ENCODE peak calls at places on chromosome 12, in six cellular contexts. V, K, X, C, L and A are unnamed samples. For H3K4me1, the result is how much of the 10 kb centered on the place peaks cover.

GRCh38 chr12:120370343-120371243 is 1.6 kb upstream of the MSI1 start:
- DNase-seq in V (no peak), K (no peak), X (no peak), C (no peak), L (no peak), A (no peak)

GRCh38 chr12:30882706-30883105 is 43.8 kb upstream of the TSPAN11 start:
- DNase-seq in V (no peak), K (no peak), X (no peak), C (no peak), L (peak), A (no peak)

GRCh38 chr12:118611770-118612169 is 235.4 kb downstream of the SUDS3 start:
- DNase-seq in V (no peak), K (no peak), X (no peak), C (no peak), L (no peak), A (no peak)

GRCh38 chr12:63792333-63792732 is 12.6 kb downstream of the RXYLT1 start:
- DNase-seq in V (no peak), K (no peak), X (no peak), C (no peak), L (no peak), A (no peak)

GRCh38 chr12:62692884-62693283 is 226.3 kb downstream of the MON2 start:
- DNase-seq in V (no peak), K (no peak), X (no peak), C (no peak), L (no peak), A (no peak)

GRCh38 chr12:10223208-10223607 is 10.5 kb downstream of the GABARAPL1 start:
- DNase-seq in V (no peak), K (no peak), X (no peak), C (no peak), L (no peak), A (no peak)

GRCh38 chr12:21561158-21561557 is 35.1 kb downstream of the SPX start:
- DNase-seq in V (no peak), K (no peak), X (no peak), C (no peak), L (no peak), A (no peak)

GRCh38 chr12:109864916-109865315 is 15.4 kb downstream of the GLTP start:
- DNase-seq in V (no peak), K (no peak), X (no peak), C (no peak), L (no peak), A (no peak)

GRCh38 chr12:3362751-3363150 is 128.3 kb upstream of the PRMT8 start:
- DNase-seq in V (no peak), K (peak), X (no peak), C (no peak), L (no peak), A (no peak)

GRCh38 chr12:33825986-33826602 is 196.2 kb upstream of the ALG10 start:
- DNase-seq in V (no peak), K (no peak), X (no peak), C (no peak), L (no peak), A (no peak)

GRCh38 chr12:121992059-121992879 is 29.4 kb upstream of the BCL7A start:
- DNase-seq in V (no peak), K (no peak), X (peak), C (peak), L (no peak), A (no peak)

GRCh38 chr12:113781415-113782198 is 184.5 kb downstream of the RBM19 start:
- DNase-seq in V (no peak), K (no peak), X (no peak), C (no peak), L (no peak), A (no peak)

GRCh38 chr12:121400332-121401139 is 618 bp downstream of the RNF34 start:
- DNase-seq in V (no peak), K (peak), X (peak), C (peak), L (peak), A (no peak)

GRCh38 chr12:25155031-25155576 is 39.9 kb downstream of the DNAI7 start:
- DNase-seq in V (no peak), K (no peak), X (no peak), C (no peak), L (peak), A (no peak)

GRCh38 chr12:83049306-83049705 is 362.6 kb downstream of the TMTC2 start:
- DNase-seq in V (no peak), K (no peak), X (no peak), C (no peak), L (no peak), A (no peak)

GRCh38 chr12:93825926-93826599 is 148.9 kb downstream of the CRADD start:
- DNase-seq in V (no peak), K (no peak), X (no peak), C (no peak), L (no peak), A (no peak)

GRCh38 chr12:66541446-66541845 is 137.4 kb downstream of the GRIP1 start:
- DNase-seq in V (no peak), K (no peak), X (no peak), C (no peak), L (no peak), A (no peak)

GRCh38 chr12:52415870-52416750 is 10.0 kb upstream of the KRT82 start:
- DNase-seq in V (no peak), K (no peak), X (peak), C (peak), L (no peak), A (no peak)

GRCh38 chr12:26691234-26691970 is 141.6 kb downstream of the ITPR2 start:
- DNase-seq in V (no peak), K (peak), X (no peak), C (peak), L (no peak), A (no peak)

GRCh38 chr12:116931665-116932064 is 20.9 kb downstream of the FBXW8 start:
- DNase-seq in V (no peak), K (no peak), X (no peak), C (no peak), L (no peak), A (no peak)

GRCh38 chr12:25995906-25996305 is 37.4 kb downstream of the RASSF8 start:
- DNase-seq in V (no peak), K (no peak), X (no peak), C (no peak), L (no peak), A (no peak)

GRCh38 chr12:57531836-57532235 is 9.2 kb downstream of the MBD6 start:
- DNase-seq in V (no peak), K (no peak), X (no peak), C (no peak), L (no peak), A (no peak)

GRCh38 chr12:112936264-112936663 is 2.0 kb upstream of the OAS3 start:
- DNase-seq in V (no peak), K (no peak), X (no peak), C (no peak), L (no peak), A (no peak)

GRCh38 chr12:67705394-67706370 is 57.1 kb downstream of the DYRK2 start:
- DNase-seq in V (no peak), K (no peak), X (no peak), C (no peak), L (no peak), A (no peak)

GRCh38 chr12:64890873-64891468 is 66.5 kb downstream of the TBC1D30 start:
- DNase-seq in V (no peak), K (no peak), X (no peak), C (no peak), L (peak), A (no peak)

GRCh38 chr12:106425061-106425706 is 67.6 kb downstream of the POLR3B start:
- DNase-seq in V (no peak), K (no peak), X (no peak), C (no peak), L (no peak), A (no peak)

GRCh38 chr12:131896811-131897270 is 2.4 kb downstream of the ULK1 start:
- DNase-seq in V (no peak), K (no peak), X (no peak), C (no peak), L (no peak), A (no peak)

GRCh38 chr12:3998968-3999792 is 126.0 kb upstream of the PARP11 start:
- DNase-seq in V (no peak), K (no peak), X (peak), C (peak), L (no peak), A (no peak)

GRCh38 chr12:90809941-90810340 is 145.0 kb downstream of the CCER1 start:
- DNase-seq in V (no peak), K (no peak), X (no peak), C (no peak), L (no peak), A (no peak)

GRCh38 chr12:39467432-39467870 is 24.5 kb upstream of the KIF21A start:
- DNase-seq in V (no peak), K (no peak), X (no peak), C (no peak), L (no peak), A (no peak)

GRCh38 chr12:2739832-2740641 is 54.7 kb upstream of the FKBP4 start:
- DNase-seq in V (no peak), K (peak), X (no peak), C (no peak), L (peak), A (no peak)

GRCh38 chr12:101455685-101456084 is 19.5 kb upstream of the SPIC start:
- DNase-seq in V (no peak), K (no peak), X (no peak), C (no peak), L (no peak), A (no peak)

GRCh38 chr12:54217774-54218221 is 29.0 kb upstream of the SMUG1 start:
- DNase-seq in V (no peak), K (peak), X (no peak), C (no peak), L (peak), A (no peak)

GRCh38 chr12:20120296-20120695 is 248.0 kb upstream of the PDE3A start:
- DNase-seq in V (no peak), K (no peak), X (no peak), C (no peak), L (no peak), A (no peak)

GRCh38 chr12:120983759-120984158 is 5.4 kb downstream of the HNF1A start:
- DNase-seq in V (no peak), K (no peak), X (no peak), C (no peak), L (no peak), A (no peak)

GRCh38 chr12:109880938-109881337 is 597 bp upstream of the GLTP start:
- DNase-seq in V (no peak), K (no peak), X (no peak), C (no peak), L (no peak), A (no peak)

GRCh38 chr12:107027304-107028053 is 40.5 kb upstream of the MTERF2 start:
- DNase-seq in V (no peak), K (no peak), X (no peak), C (no peak), L (no peak), A (no peak)

GRCh38 chr12:121789800-121790748 is 3.4 kb downstream of the RHOF start:
- DNase-seq in V (peak), K (no peak), X (peak), C (peak), L (peak), A (no peak)

GRCh38 chr12:47219243-47219642 is 139.5 kb upstream of the AMIGO2 start:
- DNase-seq in V (no peak), K (no peak), X (no peak), C (no peak), L (no peak), A (no peak)

GRCh38 chr12:89674326-89674942 is 34.2 kb downstream of the ATP2B1 start:
- DNase-seq in V (no peak), K (no peak), X (no peak), C (no peak), L (no peak), A (no peak)

GRCh38 chr12:124503305-124503704 is 64.1 kb downstream of the NCOR2 start:
- DNase-seq in V (no peak), K (no peak), X (no peak), C (no peak), L (no peak), A (no peak)
- H3K4me1 ChIP-seq in V (under half), K (under half), X (under half), C (under half), L (under half), A (half or more)

GRCh38 chr12:50618864-50619609 is 114.3 kb downstream of the DIP2B start:
- DNase-seq in V (no peak), K (no peak), X (no peak), C (no peak), L (no peak), A (no peak)
- H3K4me1 ChIP-seq in V (under half), K (under half), X (under half), C (half or more), L (under half), A (under half)

DNA sequence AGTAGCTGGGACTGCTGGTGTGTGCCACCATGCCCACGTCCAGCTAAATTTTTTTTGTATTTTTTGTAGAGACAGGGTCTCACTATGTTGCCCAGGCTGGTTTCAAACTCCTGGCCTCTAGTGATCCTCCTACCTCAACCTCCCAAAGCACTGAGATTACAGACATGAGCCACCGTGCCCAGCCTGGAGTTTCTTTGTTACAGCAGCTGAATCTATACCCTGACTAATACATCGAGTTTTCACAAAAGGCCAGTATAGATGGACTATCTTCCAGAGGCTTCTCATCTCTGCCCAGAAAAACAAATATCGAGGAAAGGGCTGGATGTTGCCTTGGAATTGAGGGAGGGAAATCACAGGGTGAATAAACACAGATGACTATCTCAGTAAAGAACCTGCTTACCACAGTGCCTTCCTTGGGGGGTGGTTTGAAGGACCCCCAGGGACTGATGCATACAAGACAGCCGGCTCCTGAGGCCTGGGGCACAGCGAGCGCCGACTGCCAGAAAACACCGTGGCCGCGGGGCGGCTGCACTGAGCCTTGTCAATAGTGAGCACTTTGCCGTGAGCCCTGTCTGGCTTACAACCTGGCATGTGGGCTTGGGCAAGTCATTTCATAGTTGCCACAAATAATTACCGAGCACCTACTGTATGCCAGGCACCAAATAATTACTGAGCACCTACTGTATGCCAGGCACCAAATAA is 111.9 kb downstream of the SCARB1 start:
- DNase-seq in V (no peak), K (no peak), X (no peak), C (no peak), L (no peak), A (no peak)
- H3K4me1 ChIP-seq in V (half or more), K (under half), X (under half), C (under half), L (under half), A (under half)

GRCh38 chr12:12406762-12407161 is 49.9 kb downstream of the BORCS5 start:
- DNase-seq in V (no peak), K (no peak), X (no peak), C (no peak), L (no peak), A (no peak)

GRCh38 chr12:12400793-12401192 is 43.9 kb downstream of the BORCS5 start:
- DNase-seq in V (no peak), K (no peak), X (no peak), C (no peak), L (no peak), A (no peak)

GRCh38 chr12:12405882-12406281 is 49.0 kb downstream of the BORCS5 start:
- DNase-seq in V (peak), K (no peak), X (peak), C (peak), L (no peak), A (no peak)

GRCh38 chr12:12403264-12404248 is 46.7 kb downstream of the BORCS5 start:
- DNase-seq in V (no peak), K (no peak), X (no peak), C (no peak), L (no peak), A (no peak)

GRCh38 chr12:12404297-12404696 is 47.4 kb downstream of the BORCS5 start:
- DNase-seq in V (no peak), K (no peak), X (no peak), C (no peak), L (no peak), A (no peak)
- H3K4me1 ChIP-seq in V (under half), K (under half), X (under half), C (under half), L (under half), A (under half)

GRCh38 chr12:79677667-79678066 is 13.1 kb downstream of the PAWR start:
- DNase-seq in V (no peak), K (no peak), X (no peak), C (no peak), L (no peak), A (no peak)

GRCh38 chr12:79678306-79678705 is 12.5 kb downstream of the PAWR start:
- DNase-seq in V (no peak), K (no peak), X (no peak), C (no peak), L (no peak), A (no peak)

GRCh38 chr12:79676579-79676978 is 14.2 kb downstream of the PAWR start:
- DNase-seq in V (no peak), K (no peak), X (no peak), C (no peak), L (no peak), A (no peak)

GRCh38 chr12:79674629-79675028 is 16.1 kb downstream of the PAWR start:
- DNase-seq in V (no peak), K (no peak), X (no peak), C (no peak), L (no peak), A (no peak)

GRCh38 chr12:79673334-79673733 is 17.4 kb downstream of the PAWR start:
- DNase-seq in V (no peak), K (peak), X (no peak), C (no peak), L (no peak), A (no peak)
- H3K4me1 ChIP-seq in V (under half), K (under half), X (under half), C (under half), L (under half), A (under half)

DNA sequence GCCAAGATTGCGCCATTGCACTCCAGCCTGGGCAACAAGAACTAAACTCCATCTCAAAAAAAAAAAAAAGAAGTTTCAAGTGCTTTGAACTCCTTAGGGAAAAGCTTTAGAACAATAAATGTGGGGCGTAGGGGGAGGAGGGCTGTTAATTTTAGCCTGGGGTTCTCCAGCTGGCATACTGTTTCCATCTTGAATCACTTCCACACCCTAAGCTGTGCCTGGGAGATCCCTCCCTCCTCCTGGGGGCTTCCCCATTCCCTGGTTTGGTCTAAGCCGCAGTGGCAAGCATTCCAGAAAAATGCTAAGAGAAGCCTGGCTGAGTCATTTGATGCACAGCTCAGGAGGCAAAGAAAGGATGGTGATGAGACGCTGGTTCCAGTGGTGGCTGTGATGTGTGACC is 2.3 kb upstream of the ZNF384 start:
- DNase-seq in V (no peak), K (no peak), X (no peak), C (no peak), L (no peak), A (no peak)
- H3K4me1 ChIP-seq in V (under half), K (under half), X (under half), C (under half), L (half or more), A (under half)

GRCh38 chr12:591167-591570 is 72.1 kb downstream of the NINJ2 start:
- DNase-seq in V (no peak), K (no peak), X (no peak), C (no peak), L (no peak), A (no peak)
- H3K4me1 ChIP-seq in V (under half), K (under half), X (under half), C (under half), L (under half), A (under half)

GRCh38 chr12:15698377-15698867 is 90.8 kb downstream of the EPS8 start:
- DNase-seq in V (no peak), K (no peak), X (no peak), C (no peak), L (no peak), A (no peak)

GRCh38 chr12:15701721-15702156 is 87.4 kb downstream of the EPS8 start:
- DNase-seq in V (no peak), K (no peak), X (no peak), C (no peak), L (no peak), A (no peak)

GRCh38 chr12:15701212-15701611 is 88.0 kb downstream of the EPS8 start:
- DNase-seq in V (no peak), K (no peak), X (no peak), C (no peak), L (no peak), A (no peak)

GRCh38 chr12:15700595-15700994 is 88.6 kb downstream of the EPS8 start:
- DNase-seq in V (no peak), K (no peak), X (no peak), C (no peak), L (no peak), A (no peak)

DNA sequence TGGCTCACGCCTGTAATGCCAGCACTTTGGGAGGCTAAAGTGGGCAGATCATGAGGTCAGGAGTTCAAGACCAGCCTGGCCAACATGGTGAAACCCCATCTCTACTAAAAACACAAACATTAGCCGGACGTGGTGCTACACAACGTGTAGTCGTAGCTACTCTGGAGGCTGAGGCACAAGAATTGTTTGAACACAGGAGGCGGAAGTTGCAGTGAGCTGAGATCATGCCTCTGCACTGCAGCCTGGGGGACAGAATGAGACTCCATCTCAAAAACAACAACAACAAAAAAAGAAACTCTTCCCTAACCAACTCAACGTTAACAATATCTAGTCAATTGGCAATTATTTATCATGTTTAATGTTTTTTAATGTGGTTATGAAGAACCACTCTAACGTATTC is 89.3 kb downstream of the EPS8 start:
- DNase-seq in V (no peak), K (no peak), X (no peak), C (no peak), L (no peak), A (no peak)
- H3K4me1 ChIP-seq in V (under half), K (under half), X (under half), C (under half), L (under half), A (half or more)

GRCh38 chr12:50515587-50515986 is 10.8 kb downstream of the DIP2B start:
- DNase-seq in V (no peak), K (no peak), X (no peak), C (no peak), L (no peak), A (no peak)

GRCh38 chr12:50520808-50521207 is 16.0 kb downstream of the DIP2B start:
- DNase-seq in V (no peak), K (no peak), X (no peak), C (peak), L (no peak), A (no peak)

GRCh38 chr12:50517456-50518048 is 12.8 kb downstream of the DIP2B start:
- DNase-seq in V (no peak), K (no peak), X (no peak), C (no peak), L (peak), A (no peak)

GRCh38 chr12:50520345-50520744 is 15.6 kb downstream of the DIP2B start:
- DNase-seq in V (no peak), K (no peak), X (no peak), C (no peak), L (no peak), A (no peak)

GRCh38 chr12:50518129-50518528 is 13.3 kb downstream of the DIP2B start:
- DNase-seq in V (no peak), K (no peak), X (no peak), C (no peak), L (no peak), A (no peak)
- H3K4me1 ChIP-seq in V (under half), K (under half), X (under half), C (under half), L (under half), A (under half)